ENCODE peak calls at places on chromosomes 1 and 21, in four cellular contexts. I is K562; W is tibial nerve; B is naive thymus-derived CD4-positive, alpha-beta T cell. A is an unnamed sample.

GRCh38 chr1:53344921-53345838 is 17.3 kb upstream of the LRP8 start:
- DNase-seq in W (no peak), I (no peak), B (no peak), A (no peak)

GRCh38 chr1:245155186-245156040 is 628 bp downstream of the KIF26B start:
- DNase-seq in W (no peak), I (peak), B (no peak), A (peak)

GRCh38 chr1:111570781-111571181 is 48.8 kb upstream of the RAP1A start:
- DNase-seq in W (no peak), B (no peak), I (peak), A (peak)

GRCh38 chr21:28083350-28083749 is 909.3 kb downstream of the LTN1 start:
- DNase-seq in B (no peak), I (no peak), W (no peak), A (no peak)

GRCh38 chr1:70487910-70488665 is 77.0 kb downstream of the CTH start:
- DNase-seq in B (no peak), I (peak), W (no peak), A (peak)

GRCh38 chr1:180691322-180691721 is 59.5 kb downstream of the XPR1 start:
- DNase-seq in I (no peak), B (no peak), W (no peak), A (no peak)

GRCh38 chr1:227356582-227357228 is 38.4 kb upstream of the CDC42BPA start:
- DNase-seq in W (no peak), I (peak), B (no peak), A (no peak)

GRCh38 chr1:164771568-164772350 is 212.8 kb downstream of the PBX1 start:
- DNase-seq in W (no peak), I (no peak), B (no peak), A (peak)

GRCh38 chr21:31917108-31917507 is 44.3 kb downstream of the HUNK start:
- DNase-seq in I (no peak), W (no peak), B (no peak), A (no peak)

GRCh38 chr1:78843111-78843908 is 163.2 kb downstream of the ADGRL4 start:
- DNase-seq in I (no peak), W (no peak), B (no peak), A (no peak)

GRCh38 chr1:29415156-29415830 is 179.0 kb downstream of the PTPRU start:
- DNase-seq in W (no peak), B (no peak), I (peak), A (peak)

GRCh38 chr1:110203021-110203661 is 7.0 kb upstream of the KCNC4 start:
- DNase-seq in B (peak), I (peak), W (peak), A (peak)

GRCh38 chr1:21944261-21945074 is 7.4 kb upstream of the HSPG2 start:
- DNase-seq in I (no peak), W (no peak), B (no peak), A (no peak)

GRCh38 chr1:175317309-175317708 is 124.7 kb upstream of the KIAA0040 start:
- DNase-seq in W (peak), B (no peak), I (peak), A (peak)

GRCh38 chr1:63602629-63603028 is 9.4 kb downstream of the PGM1 start:
- DNase-seq in I (no peak), B (no peak), W (no peak), A (no peak)

GRCh38 chr1:227910506-227910905 is 37.2 kb downstream of the WNT9A start:
- DNase-seq in B (no peak), I (no peak), W (no peak), A (no peak)

GRCh38 chr1:9755441-9755995 is 68.2 kb downstream of the CLSTN1 start:
- DNase-seq in W (no peak), B (no peak), I (no peak), A (no peak)

GRCh38 chr21:36694041-36694515 is 4.8 kb upstream of the SIM2 start:
- DNase-seq in W (no peak), I (no peak), B (no peak), A (no peak)

GRCh38 chr1:38392866-38393265 is 346.3 kb upstream of the POU3F1 start:
- DNase-seq in B (no peak), I (no peak), W (no peak), A (no peak)

GRCh38 chr1:205965039-205965630 is 21.9 kb upstream of the SLC26A9 start:
- DNase-seq in I (no peak), B (no peak), W (no peak), A (no peak)

GRCh38 chr1:39105841-39106765 is 80.0 kb downstream of the NDUFS5 start:
- DNase-seq in W (peak), B (peak), I (peak), A (peak)

GRCh38 chr1:171869097-171869496 is 27.8 kb downstream of the DNM3 start:
- DNase-seq in I (no peak), W (no peak), B (no peak), A (no peak)

GRCh38 chr1:67110352-67110751 is 24.4 kb downstream of the C1orf141 start:
- DNase-seq in B (no peak), W (no peak), I (no peak), A (no peak)

A was measured in HEK293T.